ENCODE peak calls at places on chromosomes 2 and 18, in ten cellular contexts. T is neural crest cell, F is skeletal muscle cell, P is T-helper 1 cell, M is ELR, B is iPS-NIHi11, C is AG04450, K is dermis blood vessel endothelial cell, Q is foreskin fibroblast, Z is endothelial cell. E is an unnamed sample.

GRCh38 chr2:232502901-232503791 is 15.5 kb upstream of the ECEL1 start:
- DNase-seq in T (peak; percentile 55), F (no peak), P (peak; percentile 24), M (peak; percentile 25), B (peak; percentile 83), C (no peak), K (peak; percentile 15), Q (peak; percentile 54), Z (no peak), E (no peak)

GRCh38 chr2:61670591-61671503 is 132.7 kb upstream of the XPO1 start:
- DNase-seq in T (no peak), F (no peak), P (peak; percentile 70), M (peak; percentile 70), B (no peak), C (no peak), K (peak; percentile 63), Q (peak; percentile 66), Z (no peak), E (peak; percentile 37)

GRCh38 chr2:28155627-28156026 is 237.0 kb upstream of the FOSL2 start:
- DNase-seq in T (no peak), F (no peak), P (peak; percentile 3), M (peak; percentile 54), B (peak; percentile 49), C (no peak), K (peak; percentile 35), Q (no peak), Z (no peak), E (no peak)

GRCh38 chr2:46430992-46431391 is 48.4 kb upstream of the TMEM247 start:
- DNase-seq in T (no peak), F (no peak), P (no peak), M (no peak), B (no peak), C (no peak), K (no peak), Q (no peak), Z (no peak), E (no peak)

GRCh38 chr2:10620481-10620880 is 69.3 kb downstream of the NOL10 start:
- DNase-seq in T (no peak), F (peak; percentile 54), P (peak; percentile 65), M (peak; percentile 90), B (no peak), C (peak; percentile 75), K (no peak), Q (peak; percentile 83), Z (no peak), E (peak; percentile 6)

GRCh38 chr18:3593381-3593903 is 143.5 kb downstream of the TGIF1 start:
- DNase-seq in T (peak; percentile 40), F (peak; percentile 76), P (no peak), M (peak; percentile 95), B (peak; percentile 43), C (no peak), K (peak; percentile 86), Q (peak; percentile 68), Z (peak; percentile 27), E (no peak)

GRCh38 chr2:54966165-54966819 is 84.0 kb downstream of the RTN4 start:
- DNase-seq in T (no peak), F (no peak), P (no peak), M (peak; percentile 43), B (no peak), C (no peak), K (peak; percentile 80), Q (peak; percentile 57), Z (peak; percentile 44), E (no peak)

GRCh38 chr2:26669099-26669498 is 23.4 kb upstream of the KCNK3 start:
- DNase-seq in T (no peak), F (no peak), P (no peak), M (peak; percentile 25), B (no peak), C (no peak), K (no peak), Q (no peak), Z (no peak), E (no peak)